ENCODE peak calls at places on chromosomes 12 and 14, in seven cellular contexts. C, K, J, H, Z, Y and F are unnamed samples.

GRCh38 chr14:29548948-29549370 is 378.7 kb downstream of the PRKD1 start:
- DNase-seq in C (peak; percentile 91), K (peak; percentile 68), J (peak; percentile 38), H (no peak), Z (peak; percentile 23), Y (peak; percentile 6), F (no peak)

GRCh38 chr12:131613186-131613585 is 97.7 kb upstream of the SFSWAP start:
- DNase-seq in C (no peak), K (no peak), J (no peak), H (no peak), Z (no peak), Y (no peak), F (no peak)

GRCh38 chr14:104284636-104285482 is 146.5 kb downstream of the KIF26A start:
- DNase-seq in C (no peak), K (no peak), J (no peak), H (no peak), Z (peak; percentile 16), Y (no peak), F (no peak)

GRCh38 chr14:27553820-27554219 is 956.0 kb upstream of the NOVA1 start:
- DNase-seq in C (peak; percentile 18), K (peak; percentile 2), J (no peak), H (no peak), Z (no peak), Y (no peak), F (no peak)

GRCh38 chr12:75308279-75308678 is 21.8 kb downstream of the CAPS2 start:
- DNase-seq in C (peak; percentile 25), K (no peak), J (no peak), H (no peak), Z (no peak), Y (no peak), F (no peak)

GRCh38 chr12:111462134-111462821 is 56.6 kb downstream of the SH2B3 start:
- DNase-seq in C (peak; percentile 87), K (no peak), J (no peak), H (no peak), Z (no peak), Y (no peak), F (no peak)

GRCh38 chr12:92973614-92974013 is 44.5 kb upstream of the EEA1 start:
- DNase-seq in C (peak; percentile 89), K (no peak), J (no peak), H (no peak), Z (no peak), Y (no peak), F (no peak)

GRCh38 chr12:79252358-79253075 is 387.9 kb downstream of the SYT1 start:
- DNase-seq in C (no peak), K (no peak), J (no peak), H (no peak), Z (no peak), Y (no peak), F (no peak)

GRCh38 chr12:122126713-122127597 is 47.1 kb downstream of the IL31 start:
- DNase-seq in C (no peak), K (no peak), J (peak; percentile 58), H (no peak), Z (no peak), Y (no peak), F (peak; percentile 40)

GRCh38 chr12:26906704-26907103 is 31.1 kb downstream of the INTS13 start:
- DNase-seq in C (no peak), K (no peak), J (no peak), H (no peak), Z (peak; percentile 10), Y (peak; percentile 48), F (no peak)

GRCh38 chr12:110224379-110225304 is 56.4 kb upstream of the ATP2A2 start:
- DNase-seq in C (peak; percentile 93), K (no peak), J (peak; percentile 71), H (no peak), Z (peak; percentile 26), Y (peak; percentile 12), F (no peak)

GRCh38 chr14:71574976-71575375 is 357.3 kb upstream of the RGS6 start:
- DNase-seq in C (peak; percentile 87), K (no peak), J (peak; percentile 8), H (no peak), Z (no peak), Y (no peak), F (no peak)

GRCh38 chr14:55500219-55500701 is 59.8 kb upstream of the TBPL2 start:
- DNase-seq in C (no peak), K (peak; percentile 1), J (no peak), H (no peak), Z (no peak), Y (peak; percentile 35), F (no peak)

GRCh38 chr14:77241955-77242354 is 29.1 kb downstream of the NGB start:
- DNase-seq in C (no peak), K (no peak), J (no peak), H (no peak), Z (no peak), Y (no peak), F (no peak)

GRCh38 chr12:132886529-132887477 is 602 bp downstream of the CHFR start:
- DNase-seq in C (peak; percentile 60), K (peak; percentile 19), J (peak; percentile 12), H (no peak), Z (no peak), Y (peak; percentile 5), F (peak; percentile 27)

GRCh38 chr14:30143617-30144016 is 216.0 kb upstream of the PRKD1 start:
- DNase-seq in C (peak; percentile 63), K (no peak), J (no peak), H (no peak), Z (no peak), Y (no peak), F (no peak)

GRCh38 chr12:64229240-64229639 is 7.1 kb upstream of the KICS2 start:
- DNase-seq in C (no peak), K (no peak), J (no peak), H (no peak), Z (no peak), Y (no peak), F (no peak)